ENCODE peak calls at places on chromosome 21, in nine cellular contexts. One of them, this sample, is unnamed.

GRCh38 chr21:42468511-42469131 is 27.4 kb downstream of the RSPH1 start:
- DNase-seq in amniotic stem cell: no peak
- DNase-seq in CD8-positive, alpha-beta memory T cell: no peak
- DNase-seq in type B pancreatic cell: no peak
- DNase-seq in LNCaP clone FGC: peak; percentile 88
- DNase-seq in fibroblast of lung: no peak
- DNase-seq in Caki2: peak; percentile 89
- DNase-seq in cardiac muscle cell: no peak
- DNase-seq in NCI-H1930: no peak
- DNase-seq in this sample: no peak

GRCh38 chr21:35190201-35190701 is 141.1 kb upstream of the RUNX1 start:
- DNase-seq in type B pancreatic cell: no peak
- DNase-seq in cardiac muscle cell: no peak
- DNase-seq in CD8-positive, alpha-beta memory T cell: no peak
- DNase-seq in LNCaP clone FGC: no peak
- DNase-seq in amniotic stem cell: no peak
- DNase-seq in Caki2: peak; percentile 72
- DNase-seq in fibroblast of lung: no peak
- DNase-seq in NCI-H1930: no peak
- DNase-seq in this sample: no peak

GRCh38 chr21:46001821-46002681 is 20.5 kb downstream of the COL6A1 start:
- DNase-seq in LNCaP clone FGC: no peak
- DNase-seq in fibroblast of lung: no peak
- DNase-seq in NCI-H1930: no peak
- DNase-seq in Caki2: no peak
- DNase-seq in amniotic stem cell: no peak
- DNase-seq in type B pancreatic cell: no peak
- DNase-seq in cardiac muscle cell: no peak
- DNase-seq in CD8-positive, alpha-beta memory T cell: no peak
- DNase-seq in this sample: no peak

GRCh38 chr21:45102391-45102932 is 28.1 kb downstream of the ADARB1 start:
- DNase-seq in cardiac muscle cell: peak; percentile 65
- DNase-seq in fibroblast of lung: peak; percentile 27
- DNase-seq in NCI-H1930: no peak
- DNase-seq in amniotic stem cell: peak; percentile 55
- DNase-seq in LNCaP clone FGC: peak; percentile 92
- DNase-seq in Caki2: peak; percentile 38
- DNase-seq in CD8-positive, alpha-beta memory T cell: no peak
- DNase-seq in type B pancreatic cell: no peak
- DNase-seq in this sample: no peak

GRCh38 chr21:42193131-42193671 is 25.7 kb upstream of the ABCG1 start:
- DNase-seq in cardiac muscle cell: peak; percentile 40
- DNase-seq in fibroblast of lung: no peak
- DNase-seq in Caki2: no peak
- DNase-seq in type B pancreatic cell: no peak
- DNase-seq in CD8-positive, alpha-beta memory T cell: peak; percentile 41
- DNase-seq in amniotic stem cell: no peak
- DNase-seq in LNCaP clone FGC: no peak
- DNase-seq in NCI-H1930: no peak
- DNase-seq in this sample: peak; percentile 87

GRCh38 chr21:33266784-33267135 is 593 bp downstream of the IL10RB start:
- DNase-seq in amniotic stem cell: no peak
- DNase-seq in cardiac muscle cell: no peak
- DNase-seq in NCI-H1930: no peak
- DNase-seq in type B pancreatic cell: no peak
- DNase-seq in fibroblast of lung: no peak
- DNase-seq in Caki2: no peak
- DNase-seq in CD8-positive, alpha-beta memory T cell: peak; percentile 32
- DNase-seq in LNCaP clone FGC: no peak
- DNase-seq in this sample: no peak

GRCh38 chr21:45052960-45053359 is 21.4 kb upstream of the ADARB1 start:
- DNase-seq in fibroblast of lung: no peak
- DNase-seq in cardiac muscle cell: no peak
- DNase-seq in amniotic stem cell: no peak
- DNase-seq in type B pancreatic cell: no peak
- DNase-seq in CD8-positive, alpha-beta memory T cell: no peak
- DNase-seq in NCI-H1930: no peak
- DNase-seq in LNCaP clone FGC: no peak
- DNase-seq in Caki2: no peak
- DNase-seq in this sample: no peak

GRCh38 chr21:33978585-33978984 is 63.0 kb upstream of the ATP5PO start:
- DNase-seq in CD8-positive, alpha-beta memory T cell: no peak
- DNase-seq in Caki2: no peak
- DNase-seq in LNCaP clone FGC: no peak
- DNase-seq in cardiac muscle cell: no peak
- DNase-seq in type B pancreatic cell: no peak
- DNase-seq in NCI-H1930: no peak
- DNase-seq in amniotic stem cell: no peak
- DNase-seq in fibroblast of lung: no peak
- DNase-seq in this sample: no peak

GRCh38 chr21:29649370-29649963 is 290.3 kb downstream of the GRIK1 start:
- DNase-seq in amniotic stem cell: no peak
- DNase-seq in cardiac muscle cell: no peak
- DNase-seq in CD8-positive, alpha-beta memory T cell: no peak
- DNase-seq in LNCaP clone FGC: no peak
- DNase-seq in NCI-H1930: no peak
- DNase-seq in Caki2: no peak
- DNase-seq in type B pancreatic cell: no peak
- DNase-seq in fibroblast of lung: no peak
- DNase-seq in this sample: no peak

GRCh38 chr21:37675202-37675801 is 241.0 kb downstream of the KCNJ6 start:
- DNase-seq in NCI-H1930: peak; percentile 70
- DNase-seq in Caki2: peak; percentile 38
- DNase-seq in fibroblast of lung: peak; percentile 49
- DNase-seq in type B pancreatic cell: peak; percentile 78
- DNase-seq in CD8-positive, alpha-beta memory T cell: peak; percentile 14
- DNase-seq in LNCaP clone FGC: no peak
- DNase-seq in cardiac muscle cell: peak; percentile 62
- DNase-seq in amniotic stem cell: no peak
- DNase-seq in this sample: no peak

GRCh38 chr21:14617040-14617393 is 70.9 kb upstream of the SAMSN1 start:
- DNase-seq in amniotic stem cell: no peak
- DNase-seq in type B pancreatic cell: no peak
- DNase-seq in Caki2: no peak
- DNase-seq in cardiac muscle cell: no peak
- DNase-seq in fibroblast of lung: no peak
- DNase-seq in NCI-H1930: no peak
- DNase-seq in LNCaP clone FGC: no peak
- DNase-seq in CD8-positive, alpha-beta memory T cell: no peak
- DNase-seq in this sample: no peak

GRCh38 chr21:42289926-42290325 is 25.3 kb downstream of the TFF3 start:
- DNase-seq in CD8-positive, alpha-beta memory T cell: no peak
- DNase-seq in LNCaP clone FGC: no peak
- DNase-seq in amniotic stem cell: no peak
- DNase-seq in Caki2: no peak
- DNase-seq in NCI-H1930: no peak
- DNase-seq in type B pancreatic cell: no peak
- DNase-seq in fibroblast of lung: no peak
- DNase-seq in cardiac muscle cell: no peak
- DNase-seq in this sample: no peak

GRCh38 chr21:34889537-34890257 is 159.4 kb downstream of the RUNX1 start:
- DNase-seq in Caki2: peak; percentile 86
- DNase-seq in fibroblast of lung: peak; percentile 80
- DNase-seq in CD8-positive, alpha-beta memory T cell: peak; percentile 65
- DNase-seq in amniotic stem cell: peak; percentile 59
- DNase-seq in cardiac muscle cell: peak; percentile 88
- DNase-seq in LNCaP clone FGC: no peak
- DNase-seq in NCI-H1930: peak; percentile 57
- DNase-seq in type B pancreatic cell: peak; percentile 85
- DNase-seq in this sample: peak; percentile 91

GRCh38 chr21:32580949-32581348 is 4.4 kb downstream of the TCP10L start:
- DNase-seq in fibroblast of lung: no peak
- DNase-seq in amniotic stem cell: no peak
- DNase-seq in Caki2: no peak
- DNase-seq in CD8-positive, alpha-beta memory T cell: no peak
- DNase-seq in NCI-H1930: no peak
- DNase-seq in LNCaP clone FGC: no peak
- DNase-seq in type B pancreatic cell: peak; percentile 42
- DNase-seq in cardiac muscle cell: no peak
- DNase-seq in this sample: no peak

GRCh38 chr21:33374080-33374873 is 28.9 kb upstream of the IFNGR2 start:
- DNase-seq in CD8-positive, alpha-beta memory T cell: peak; percentile 29
- DNase-seq in Caki2: no peak
- DNase-seq in type B pancreatic cell: no peak
- DNase-seq in amniotic stem cell: peak; percentile 18
- DNase-seq in LNCaP clone FGC: peak; percentile 35
- DNase-seq in cardiac muscle cell: peak; percentile 82
- DNase-seq in fibroblast of lung: peak; percentile 79
- DNase-seq in NCI-H1930: no peak
- DNase-seq in this sample: no peak

GRCh38 chr21:42677339-42678117 is 24.1 kb downstream of the PDE9A start:
- DNase-seq in LNCaP clone FGC: no peak
- DNase-seq in CD8-positive, alpha-beta memory T cell: no peak
- DNase-seq in amniotic stem cell: no peak
- DNase-seq in cardiac muscle cell: peak; percentile 83
- DNase-seq in type B pancreatic cell: no peak
- DNase-seq in Caki2: peak; percentile 55
- DNase-seq in fibroblast of lung: peak; percentile 67
- DNase-seq in NCI-H1930: no peak
- DNase-seq in this sample: no peak

GRCh38 chr21:45853703-45854342 is 127.7 kb upstream of the COL6A1 start:
- DNase-seq in fibroblast of lung: no peak
- DNase-seq in type B pancreatic cell: peak; percentile 25
- DNase-seq in CD8-positive, alpha-beta memory T cell: no peak
- DNase-seq in Caki2: no peak
- DNase-seq in LNCaP clone FGC: no peak
- DNase-seq in NCI-H1930: no peak
- DNase-seq in cardiac muscle cell: no peak
- DNase-seq in amniotic stem cell: no peak
- DNase-seq in this sample: no peak

GRCh38 chr21:36454079-36454478 is 25.8 kb downstream of the CLDN14 start:
- DNase-seq in type B pancreatic cell: no peak
- DNase-seq in amniotic stem cell: no peak
- DNase-seq in fibroblast of lung: no peak
- DNase-seq in CD8-positive, alpha-beta memory T cell: no peak
- DNase-seq in LNCaP clone FGC: no peak
- DNase-seq in cardiac muscle cell: no peak
- DNase-seq in Caki2: peak; percentile 65
- DNase-seq in NCI-H1930: no peak
- DNase-seq in this sample: no peak

GRCh38 chr21:36699026-36699545 is at the start of gene SIM2:
- DNase-seq in cardiac muscle cell: peak; percentile 32
- DNase-seq in amniotic stem cell: no peak
- DNase-seq in type B pancreatic cell: no peak
- DNase-seq in CD8-positive, alpha-beta memory T cell: no peak
- DNase-seq in fibroblast of lung: no peak
- DNase-seq in LNCaP clone FGC: peak; percentile 59
- DNase-seq in NCI-H1930: peak; percentile 58
- DNase-seq in Caki2: peak; percentile 55
- DNase-seq in this sample: no peak

GRCh38 chr21:31609081-31609480 is 50.4 kb upstream of the SOD1 start:
- DNase-seq in fibroblast of lung: peak; percentile 22
- DNase-seq in amniotic stem cell: no peak
- DNase-seq in CD8-positive, alpha-beta memory T cell: no peak
- DNase-seq in cardiac muscle cell: no peak
- DNase-seq in NCI-H1930: no peak
- DNase-seq in LNCaP clone FGC: no peak
- DNase-seq in type B pancreatic cell: no peak
- DNase-seq in Caki2: no peak
- DNase-seq in this sample: no peak

GRCh38 chr21:29721964-29722363 is 217.8 kb downstream of the GRIK1 start:
- DNase-seq in LNCaP clone FGC: no peak
- DNase-seq in Caki2: no peak
- DNase-seq in cardiac muscle cell: no peak
- DNase-seq in type B pancreatic cell: no peak
- DNase-seq in NCI-H1930: no peak
- DNase-seq in fibroblast of lung: no peak
- DNase-seq in amniotic stem cell: no peak
- DNase-seq in CD8-positive, alpha-beta memory T cell: no peak
- DNase-seq in this sample: no peak

GRCh38 chr21:45148316-45149000 is 74.1 kb downstream of the ADARB1 start:
- DNase-seq in NCI-H1930: no peak
- DNase-seq in fibroblast of lung: no peak
- DNase-seq in amniotic stem cell: no peak
- DNase-seq in cardiac muscle cell: no peak
- DNase-seq in Caki2: no peak
- DNase-seq in CD8-positive, alpha-beta memory T cell: no peak
- DNase-seq in type B pancreatic cell: peak; percentile 66
- DNase-seq in LNCaP clone FGC: no peak
- DNase-seq in this sample: no peak

GRCh38 chr21:46220275-46220810 is 8.2 kb downstream of the LSS start:
- DNase-seq in cardiac muscle cell: no peak
- DNase-seq in LNCaP clone FGC: no peak
- DNase-seq in type B pancreatic cell: peak; percentile 60
- DNase-seq in NCI-H1930: no peak
- DNase-seq in Caki2: no peak
- DNase-seq in fibroblast of lung: no peak
- DNase-seq in amniotic stem cell: no peak
- DNase-seq in CD8-positive, alpha-beta memory T cell: no peak
- DNase-seq in this sample: no peak

GRCh38 chr21:45857761-45858160 is 123.8 kb upstream of the COL6A1 start:
- DNase-seq in Caki2: no peak
- DNase-seq in amniotic stem cell: no peak
- DNase-seq in LNCaP clone FGC: no peak
- DNase-seq in type B pancreatic cell: peak; percentile 60
- DNase-seq in CD8-positive, alpha-beta memory T cell: no peak
- DNase-seq in NCI-H1930: no peak
- DNase-seq in cardiac muscle cell: no peak
- DNase-seq in fibroblast of lung: no peak
- DNase-seq in this sample: no peak

GRCh38 chr21:46151261-46151988 is 4.0 kb downstream of the FTCD start:
- DNase-seq in LNCaP clone FGC: no peak
- DNase-seq in amniotic stem cell: no peak
- DNase-seq in cardiac muscle cell: no peak
- DNase-seq in NCI-H1930: no peak
- DNase-seq in fibroblast of lung: no peak
- DNase-seq in type B pancreatic cell: peak; percentile 68
- DNase-seq in Caki2: no peak
- DNase-seq in CD8-positive, alpha-beta memory T cell: no peak
- DNase-seq in this sample: no peak